ENCODE peak calls at places on chromosomes 7 and 10, in eight cellular contexts. One of them, this sample, is unnamed.

GRCh38 chr10:102593074-102593803 is 51.0 kb upstream of the TRIM8 start:
- DNase-seq in GM12891: no peak
- DNase-seq in cerebellum: no peak
- DNase-seq in COR-L47: no peak
- DNase-seq in sciatic nerve: no peak
- DNase-seq in Peyer's patch: no peak
- DNase-seq in neural progenitor cell: no peak
- DNase-seq in endothelial cell: no peak
- DNase-seq in this sample: peak; percentile 58

GRCh38 chr10:11234857-11235640 is 217.4 kb downstream of the CELF2 start:
- DNase-seq in GM12891: no peak
- DNase-seq in cerebellum: no peak
- DNase-seq in COR-L47: no peak
- DNase-seq in sciatic nerve: no peak
- DNase-seq in Peyer's patch: no peak
- DNase-seq in neural progenitor cell: no peak
- DNase-seq in endothelial cell: no peak
- DNase-seq in this sample: no peak

GRCh38 chr10:102678842-102679289 is 34.6 kb downstream of the TRIM8 start:
- DNase-seq in GM12891: no peak
- DNase-seq in cerebellum: no peak
- DNase-seq in COR-L47: peak; percentile 53
- DNase-seq in sciatic nerve: peak; percentile 88
- DNase-seq in Peyer's patch: peak; percentile 81
- DNase-seq in neural progenitor cell: peak; percentile 92
- DNase-seq in endothelial cell: peak; percentile 85
- DNase-seq in this sample: peak; percentile 15

GRCh38 chr10:22690614-22691431 is 23.6 kb downstream of the PIP4K2A start:
- DNase-seq in GM12891: no peak
- DNase-seq in cerebellum: no peak
- DNase-seq in COR-L47: peak; percentile 16
- DNase-seq in sciatic nerve: no peak
- DNase-seq in Peyer's patch: no peak
- DNase-seq in neural progenitor cell: peak; percentile 43
- DNase-seq in endothelial cell: no peak
- DNase-seq in this sample: no peak

GRCh38 chr10:76195990-76196389 is 764.6 kb downstream of the LRMDA start:
- DNase-seq in GM12891: no peak
- DNase-seq in cerebellum: no peak
- DNase-seq in COR-L47: no peak
- DNase-seq in sciatic nerve: no peak
- DNase-seq in Peyer's patch: no peak
- DNase-seq in neural progenitor cell: no peak
- DNase-seq in endothelial cell: no peak
- DNase-seq in this sample: no peak

GRCh38 chr7:116541951-116542350 is 17.1 kb downstream of the CAV1 start:
- DNase-seq in GM12891: no peak
- DNase-seq in cerebellum: no peak
- DNase-seq in COR-L47: no peak
- DNase-seq in sciatic nerve: no peak
- DNase-seq in Peyer's patch: no peak
- DNase-seq in neural progenitor cell: no peak
- DNase-seq in endothelial cell: no peak
- DNase-seq in this sample: no peak

GRCh38 chr7:46811529-46811928 is 770.4 kb downstream of the TNS3 start:
- DNase-seq in GM12891: no peak
- DNase-seq in cerebellum: peak; percentile 1
- DNase-seq in COR-L47: no peak
- DNase-seq in sciatic nerve: peak; percentile 67
- DNase-seq in Peyer's patch: no peak
- DNase-seq in neural progenitor cell: no peak
- DNase-seq in endothelial cell: no peak
- DNase-seq in this sample: peak; percentile 86

GRCh38 chr7:2452074-2452507 is 24.1 kb downstream of the GRIFIN start:
- DNase-seq in GM12891: no peak
- DNase-seq in cerebellum: no peak
- DNase-seq in COR-L47: no peak
- DNase-seq in sciatic nerve: peak; percentile 63
- DNase-seq in Peyer's patch: peak; percentile 57
- DNase-seq in neural progenitor cell: no peak
- DNase-seq in endothelial cell: no peak
- DNase-seq in this sample: no peak

GRCh38 chr10:78109210-78109609 is 75.5 kb downstream of the RPS24 start:
- DNase-seq in GM12891: no peak
- DNase-seq in cerebellum: no peak
- DNase-seq in COR-L47: no peak
- DNase-seq in sciatic nerve: no peak
- DNase-seq in Peyer's patch: no peak
- DNase-seq in neural progenitor cell: peak; percentile 14
- DNase-seq in endothelial cell: no peak
- DNase-seq in this sample: no peak

GRCh38 chr10:30436200-30436599 is 2.2 kb downstream of the MAP3K8 start:
- DNase-seq in GM12891: no peak
- DNase-seq in cerebellum: no peak
- DNase-seq in COR-L47: no peak
- DNase-seq in sciatic nerve: no peak
- DNase-seq in Peyer's patch: no peak
- DNase-seq in neural progenitor cell: peak; percentile 74
- DNase-seq in endothelial cell: no peak
- DNase-seq in this sample: peak; percentile 74

GRCh38 chr7:2834748-2835441 is 9.2 kb downstream of the GNA12 start:
- DNase-seq in GM12891: no peak
- DNase-seq in cerebellum: no peak
- DNase-seq in COR-L47: no peak
- DNase-seq in sciatic nerve: no peak
- DNase-seq in Peyer's patch: no peak
- DNase-seq in neural progenitor cell: no peak
- DNase-seq in endothelial cell: no peak
- DNase-seq in this sample: no peak

GRCh38 chr7:93828260-93828659 is 62.3 kb downstream of the TFPI2 start:
- DNase-seq in GM12891: no peak
- DNase-seq in cerebellum: no peak
- DNase-seq in COR-L47: no peak
- DNase-seq in sciatic nerve: no peak
- DNase-seq in Peyer's patch: no peak
- DNase-seq in neural progenitor cell: no peak
- DNase-seq in endothelial cell: no peak
- DNase-seq in this sample: no peak

GRCh38 chr7:27180431-27181175 is 4.4 kb downstream of the HOXA11 start:
- DNase-seq in GM12891: no peak
- DNase-seq in cerebellum: no peak
- DNase-seq in COR-L47: no peak
- DNase-seq in sciatic nerve: peak; percentile 56
- DNase-seq in Peyer's patch: peak; percentile 37
- DNase-seq in neural progenitor cell: no peak
- DNase-seq in endothelial cell: no peak
- DNase-seq in this sample: no peak

GRCh38 chr10:105063796-105064195 is 422.7 kb downstream of the SORCS3 start:
- DNase-seq in GM12891: no peak
- DNase-seq in cerebellum: no peak
- DNase-seq in COR-L47: no peak
- DNase-seq in sciatic nerve: no peak
- DNase-seq in Peyer's patch: peak; percentile 67
- DNase-seq in neural progenitor cell: peak; percentile 80
- DNase-seq in endothelial cell: peak; percentile 68
- DNase-seq in this sample: no peak

This sample was measured in HFFc6.